ENCODE peak calls at places on chromosomes 1 and 21, in seven cellular contexts. One of them, this sample, is unnamed.

GRCh38 chr1:178076607-178077006 is 17.3 kb upstream of the RASAL2 start:
- DNase-seq in endodermal cell: no peak
- DNase-seq in cardiac muscle cell: no peak
- DNase-seq in esophagus squamous epithelium: no peak
- DNase-seq in heart right ventricle: no peak
- DNase-seq in bronchial epithelial cell: no peak
- DNase-seq in stomach: no peak
- DNase-seq in this sample: no peak

GRCh38 chr1:101382135-101382534 is 145.3 kb downstream of the S1PR1 start:
- DNase-seq in esophagus squamous epithelium: no peak
- DNase-seq in stomach: no peak
- DNase-seq in heart right ventricle: no peak
- DNase-seq in endodermal cell: peak; percentile 82
- DNase-seq in bronchial epithelial cell: no peak
- DNase-seq in cardiac muscle cell: no peak
- DNase-seq in this sample: no peak

GRCh38 chr1:196302981-196303380 is 305.3 kb downstream of the KCNT2 start:
- DNase-seq in cardiac muscle cell: no peak
- DNase-seq in bronchial epithelial cell: no peak
- DNase-seq in stomach: no peak
- DNase-seq in esophagus squamous epithelium: no peak
- DNase-seq in heart right ventricle: no peak
- DNase-seq in endodermal cell: no peak
- DNase-seq in this sample: no peak

GRCh38 chr21:14095021-14095420 is 115.7 kb downstream of the LIPI start:
- DNase-seq in cardiac muscle cell: no peak
- DNase-seq in stomach: no peak
- DNase-seq in esophagus squamous epithelium: no peak
- DNase-seq in heart right ventricle: no peak
- DNase-seq in endodermal cell: no peak
- DNase-seq in bronchial epithelial cell: no peak
- DNase-seq in this sample: no peak

GRCh38 chr1:1782399-1783221 is 4.3 kb upstream of the NADK start:
- DNase-seq in esophagus squamous epithelium: no peak
- DNase-seq in heart right ventricle: peak; percentile 60
- DNase-seq in cardiac muscle cell: peak; percentile 18
- DNase-seq in stomach: peak; percentile 88
- DNase-seq in bronchial epithelial cell: peak; percentile 60
- DNase-seq in endodermal cell: peak; percentile 81
- DNase-seq in this sample: peak; percentile 87

GRCh38 chr1:65527672-65528071 is 107.2 kb downstream of the LEPR start:
- DNase-seq in stomach: no peak
- DNase-seq in endodermal cell: no peak
- DNase-seq in bronchial epithelial cell: no peak
- DNase-seq in esophagus squamous epithelium: no peak
- DNase-seq in cardiac muscle cell: no peak
- DNase-seq in heart right ventricle: no peak
- DNase-seq in this sample: peak; percentile 25

GRCh38 chr1:151990856-151991198 is 2.8 kb downstream of the S100A10 start:
- DNase-seq in stomach: peak; percentile 55
- DNase-seq in heart right ventricle: peak; percentile 70
- DNase-seq in endodermal cell: no peak
- DNase-seq in cardiac muscle cell: peak; percentile 40
- DNase-seq in esophagus squamous epithelium: no peak
- DNase-seq in bronchial epithelial cell: peak; percentile 67
- DNase-seq in this sample: no peak

GRCh38 chr1:22849770-22850169 is 122.9 kb downstream of the LACTBL1 start:
- DNase-seq in heart right ventricle: no peak
- DNase-seq in esophagus squamous epithelium: no peak
- DNase-seq in bronchial epithelial cell: no peak
- DNase-seq in stomach: no peak
- DNase-seq in cardiac muscle cell: no peak
- DNase-seq in endodermal cell: no peak
- DNase-seq in this sample: no peak

GRCh38 chr1:93344886-93345632 is 648 bp upstream of the DR1 start:
- DNase-seq in bronchial epithelial cell: peak; percentile 34
- DNase-seq in cardiac muscle cell: no peak
- DNase-seq in heart right ventricle: no peak
- DNase-seq in stomach: no peak
- DNase-seq in endodermal cell: no peak
- DNase-seq in esophagus squamous epithelium: no peak
- DNase-seq in this sample: no peak

GRCh38 chr1:175548774-175549173 is 194.6 kb downstream of the TNR start:
- DNase-seq in endodermal cell: no peak
- DNase-seq in cardiac muscle cell: no peak
- DNase-seq in stomach: no peak
- DNase-seq in heart right ventricle: peak; percentile 11
- DNase-seq in bronchial epithelial cell: peak; percentile 68
- DNase-seq in esophagus squamous epithelium: no peak
- DNase-seq in this sample: no peak

GRCh38 chr1:47596328-47596727 is 158.5 kb downstream of the FOXD2 start:
- DNase-seq in bronchial epithelial cell: no peak
- DNase-seq in endodermal cell: peak; percentile 17
- DNase-seq in esophagus squamous epithelium: no peak
- DNase-seq in cardiac muscle cell: no peak
- DNase-seq in heart right ventricle: no peak
- DNase-seq in stomach: no peak
- DNase-seq in this sample: no peak

GRCh38 chr1:239630767-239631166 is 244.4 kb downstream of the CHRM3 start:
- DNase-seq in bronchial epithelial cell: no peak
- DNase-seq in endodermal cell: peak; percentile 63
- DNase-seq in cardiac muscle cell: no peak
- DNase-seq in stomach: no peak
- DNase-seq in heart right ventricle: no peak
- DNase-seq in esophagus squamous epithelium: no peak
- DNase-seq in this sample: no peak

GRCh38 chr1:23019094-23019850 is at the start of gene KDM1A:
- DNase-seq in heart right ventricle: peak; percentile 98
- DNase-seq in endodermal cell: peak; percentile 99
- DNase-seq in esophagus squamous epithelium: peak; percentile 72
- DNase-seq in stomach: peak; percentile 98
- DNase-seq in cardiac muscle cell: peak; percentile 99
- DNase-seq in bronchial epithelial cell: peak; percentile 87
- DNase-seq in this sample: peak; percentile 97

GRCh38 chr1:85617582-85618237 is 37.1 kb downstream of the CCN1 start:
- DNase-seq in stomach: no peak
- DNase-seq in esophagus squamous epithelium: no peak
- DNase-seq in bronchial epithelial cell: no peak
- DNase-seq in endodermal cell: no peak
- DNase-seq in heart right ventricle: no peak
- DNase-seq in cardiac muscle cell: no peak
- DNase-seq in this sample: no peak

GRCh38 chr1:22595108-22595507 is 31.8 kb downstream of the EPHA8 start:
- DNase-seq in heart right ventricle: no peak
- DNase-seq in stomach: no peak
- DNase-seq in bronchial epithelial cell: no peak
- DNase-seq in cardiac muscle cell: no peak
- DNase-seq in esophagus squamous epithelium: no peak
- DNase-seq in endodermal cell: no peak
- DNase-seq in this sample: no peak

GRCh38 chr1:193358419-193358818 is 172.0 kb upstream of the B3GALT2 start:
- DNase-seq in esophagus squamous epithelium: no peak
- DNase-seq in endodermal cell: peak; percentile 58
- DNase-seq in cardiac muscle cell: no peak
- DNase-seq in bronchial epithelial cell: no peak
- DNase-seq in heart right ventricle: no peak
- DNase-seq in stomach: no peak
- DNase-seq in this sample: no peak

GRCh38 chr1:150548632-150549495 is at the start of gene ADAMTSL4:
- DNase-seq in cardiac muscle cell: peak; percentile 87
- DNase-seq in heart right ventricle: no peak
- DNase-seq in endodermal cell: peak; percentile 87
- DNase-seq in esophagus squamous epithelium: no peak
- DNase-seq in stomach: peak; percentile 72
- DNase-seq in bronchial epithelial cell: peak; percentile 48
- DNase-seq in this sample: peak; percentile 71

GRCh38 chr1:199279107-199279506 is 640.3 kb downstream of the PTPRC start:
- DNase-seq in stomach: no peak
- DNase-seq in esophagus squamous epithelium: no peak
- DNase-seq in cardiac muscle cell: no peak
- DNase-seq in endodermal cell: no peak
- DNase-seq in heart right ventricle: no peak
- DNase-seq in bronchial epithelial cell: peak; percentile 56
- DNase-seq in this sample: no peak

GRCh38 chr1:176541663-176542062 is 78.7 kb downstream of the PAPPA2 start:
- DNase-seq in esophagus squamous epithelium: no peak
- DNase-seq in cardiac muscle cell: no peak
- DNase-seq in heart right ventricle: no peak
- DNase-seq in bronchial epithelial cell: peak; percentile 74
- DNase-seq in endodermal cell: no peak
- DNase-seq in stomach: no peak
- DNase-seq in this sample: no peak

GRCh38 chr21:46626536-46627302 is 8.8 kb upstream of the PRMT2 start:
- DNase-seq in stomach: no peak
- DNase-seq in endodermal cell: no peak
- DNase-seq in esophagus squamous epithelium: no peak
- DNase-seq in cardiac muscle cell: no peak
- DNase-seq in heart right ventricle: no peak
- DNase-seq in bronchial epithelial cell: no peak
- DNase-seq in this sample: no peak

GRCh38 chr1:47326271-47326670 is 7.3 kb upstream of the CMPK1 start:
- DNase-seq in bronchial epithelial cell: no peak
- DNase-seq in endodermal cell: no peak
- DNase-seq in esophagus squamous epithelium: no peak
- DNase-seq in stomach: no peak
- DNase-seq in heart right ventricle: no peak
- DNase-seq in cardiac muscle cell: no peak
- DNase-seq in this sample: no peak

GRCh38 chr1:43990271-43991199 is 864 bp upstream of the CCDC24 start:
- DNase-seq in endodermal cell: no peak
- DNase-seq in heart right ventricle: no peak
- DNase-seq in bronchial epithelial cell: no peak
- DNase-seq in cardiac muscle cell: no peak
- DNase-seq in stomach: no peak
- DNase-seq in esophagus squamous epithelium: no peak
- DNase-seq in this sample: no peak

GRCh38 chr21:27173052-27173451 is 206.2 kb upstream of the ADAMTS5 start:
- DNase-seq in esophagus squamous epithelium: no peak
- DNase-seq in endodermal cell: no peak
- DNase-seq in cardiac muscle cell: no peak
- DNase-seq in bronchial epithelial cell: no peak
- DNase-seq in stomach: no peak
- DNase-seq in heart right ventricle: no peak
- DNase-seq in this sample: no peak

GRCh38 chr1:59122527-59122926 is 174.4 kb upstream of the FGGY start:
- DNase-seq in endodermal cell: no peak
- DNase-seq in stomach: no peak
- DNase-seq in heart right ventricle: no peak
- DNase-seq in bronchial epithelial cell: peak; percentile 45
- DNase-seq in cardiac muscle cell: no peak
- DNase-seq in esophagus squamous epithelium: no peak
- DNase-seq in this sample: no peak

GRCh38 chr1:65993047-65993363 is 200.3 kb downstream of the PDE4B start:
- DNase-seq in endodermal cell: no peak
- DNase-seq in cardiac muscle cell: no peak
- DNase-seq in esophagus squamous epithelium: no peak
- DNase-seq in bronchial epithelial cell: no peak
- DNase-seq in stomach: no peak
- DNase-seq in heart right ventricle: no peak
- DNase-seq in this sample: no peak

DNA sequence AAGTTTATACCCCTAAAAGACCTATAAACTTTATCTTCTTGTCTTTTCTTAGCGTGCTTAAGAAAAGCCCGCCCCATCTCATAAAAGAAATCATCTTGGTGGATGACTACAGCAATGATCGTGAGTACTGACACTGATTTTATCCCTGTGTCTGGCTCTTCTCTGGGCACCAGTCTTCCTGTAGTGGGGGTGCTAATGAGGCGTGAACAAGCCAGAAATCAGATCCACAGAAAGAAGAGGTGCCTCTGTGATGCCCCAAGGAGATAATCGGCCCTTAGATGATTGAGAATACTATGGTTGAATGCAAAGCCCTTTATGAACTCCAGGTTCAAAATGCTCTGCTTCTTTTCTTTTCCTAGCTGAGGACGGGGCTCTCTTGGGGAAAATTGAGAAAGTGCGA is 169.3 kb downstream of the GALNT2 start:
- DNase-seq in endodermal cell: peak; percentile 74
- DNase-seq in cardiac muscle cell: no peak
- DNase-seq in esophagus squamous epithelium: no peak
- DNase-seq in stomach: no peak
- DNase-seq in bronchial epithelial cell: no peak
- DNase-seq in heart right ventricle: no peak
- DNase-seq in this sample: no peak
- H3K36me3 ChIP-seq in endodermal cell: no peaks in the 10 kb centered on the region
- H3K36me3 ChIP-seq in cardiac muscle cell: no peaks in the 10 kb centered on the region
- H3K36me3 ChIP-seq in esophagus squamous epithelium: no peaks in the 10 kb centered on the region
- H3K36me3 ChIP-seq in stomach: peaks cover 6% of the 10 kb centered on the region
- H3K36me3 ChIP-seq in bronchial epithelial cell: peaks cover 5% of the 10 kb centered on the region
- H3K36me3 ChIP-seq in heart right ventricle: no peaks in the 10 kb centered on the region
- H3K36me3 ChIP-seq in this sample: no peaks in the 10 kb centered on the region

GRCh38 chr1:226549937-226550670 is 1.5 kb downstream of the STUM start:
- DNase-seq in esophagus squamous epithelium: no peak
- DNase-seq in endodermal cell: peak; percentile 78
- DNase-seq in cardiac muscle cell: no peak
- DNase-seq in heart right ventricle: peak; percentile 55
- DNase-seq in stomach: peak; percentile 68
- DNase-seq in bronchial epithelial cell: peak; percentile 50
- DNase-seq in this sample: peak; percentile 39
- TF ChIP-seq CTCF in esophagus squamous epithelium: peak; percentile 11
- TF ChIP-seq CTCF in endodermal cell: peak; percentile 56
- TF ChIP-seq CTCF in cardiac muscle cell: peak; percentile 21
- TF ChIP-seq CTCF in heart right ventricle: no peak
- TF ChIP-seq CTCF in stomach: no peak
- TF ChIP-seq CTCF in bronchial epithelial cell: peak; percentile 40
- TF ChIP-seq CTCF in this sample: no peak

DNA sequence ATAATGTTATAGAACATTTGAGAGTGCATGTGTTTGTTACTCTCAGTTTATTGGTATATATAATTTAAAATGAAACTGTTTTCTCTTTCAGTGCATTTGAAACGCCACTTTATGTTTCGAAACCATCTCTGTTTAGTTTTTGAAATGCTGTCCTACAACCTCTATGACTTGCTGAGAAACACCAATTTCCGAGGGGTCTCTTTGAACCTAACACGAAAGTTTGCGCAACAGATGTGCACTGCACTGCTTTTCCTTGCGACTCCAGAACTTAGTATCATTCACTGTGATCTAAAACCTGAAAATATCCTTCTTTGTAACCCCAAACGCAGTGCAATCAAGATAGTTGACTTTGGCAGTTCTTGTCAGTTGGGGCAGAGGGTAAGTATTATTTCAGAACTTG is 123.5 kb downstream of the DYRK1A start:
- DNase-seq in heart right ventricle: no peak
- DNase-seq in cardiac muscle cell: no peak
- DNase-seq in bronchial epithelial cell: no peak
- DNase-seq in stomach: no peak
- DNase-seq in endodermal cell: no peak
- DNase-seq in esophagus squamous epithelium: no peak
- DNase-seq in this sample: no peak
- H3K36me3 ChIP-seq in heart right ventricle: no peaks in the 10 kb centered on the region
- H3K36me3 ChIP-seq in cardiac muscle cell: peaks cover 35% of the 10 kb centered on the region
- H3K36me3 ChIP-seq in bronchial epithelial cell: peaks cover 2% of the 10 kb centered on the region
- H3K36me3 ChIP-seq in stomach: peaks cover 4% of the 10 kb centered on the region
- H3K36me3 ChIP-seq in endodermal cell: peaks cover 77% of the 10 kb centered on the region
- H3K36me3 ChIP-seq in esophagus squamous epithelium: no peaks in the 10 kb centered on the region
- H3K36me3 ChIP-seq in this sample: peaks cover 39% of the 10 kb centered on the region

DNA sequence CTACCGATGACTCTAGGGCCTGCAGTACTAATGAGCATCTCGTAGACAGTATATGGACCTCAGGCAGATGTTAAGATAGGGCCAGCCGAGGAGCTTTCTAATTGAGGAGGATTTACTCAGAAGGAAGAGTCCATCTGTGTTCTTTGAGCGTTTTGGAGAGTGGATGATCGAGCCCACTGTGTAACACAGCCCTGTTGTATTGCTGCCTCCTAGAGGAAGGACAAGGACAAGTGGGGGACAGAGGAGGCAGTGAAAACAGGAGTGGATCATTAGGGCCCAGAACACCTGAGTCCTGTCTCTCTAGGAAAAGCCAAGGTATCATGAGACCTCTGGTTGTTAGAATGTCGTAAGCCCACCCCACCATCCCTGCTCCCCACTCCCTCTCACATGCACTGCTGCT is 62.9 kb downstream of the TBX19 start:
- DNase-seq in stomach: no peak
- DNase-seq in heart right ventricle: no peak
- DNase-seq in endodermal cell: no peak
- DNase-seq in cardiac muscle cell: no peak
- DNase-seq in bronchial epithelial cell: no peak
- DNase-seq in esophagus squamous epithelium: no peak
- DNase-seq in this sample: no peak
- TF ChIP-seq CTCF in stomach: no peak
- TF ChIP-seq CTCF in heart right ventricle: no peak
- TF ChIP-seq CTCF in endodermal cell: peak; percentile 60
- TF ChIP-seq CTCF in cardiac muscle cell: peak; percentile 24
- TF ChIP-seq CTCF in bronchial epithelial cell: peak; percentile 15
- TF ChIP-seq CTCF in esophagus squamous epithelium: no peak
- TF ChIP-seq CTCF in this sample: no peak